ENCODE peak calls at places on chromosomes 6 and 20, in eight cellular contexts. W is epithelial cell of esophagus, J is astrocyte of the spinal cord, H is DND-41, R is breast epithelium, S is PC-9, G is cardiac muscle cell, Y is IMR-90. I is an unnamed sample.

GRCh38 chr6:97215157-97215769 is 67.8 kb downstream of the MMS22L start:
- DNase-seq in R (no peak), Y (peak; percentile 76), J (peak; percentile 80), W (peak; percentile 62), S (no peak), G (peak; percentile 64), H (peak; percentile 16), I (peak; percentile 25)

GRCh38 chr20:330233-331149 is 5.1 kb downstream of the SOX12 start:
- DNase-seq in G (peak; percentile 82), Y (peak; percentile 66), R (no peak), W (peak; percentile 64), J (peak; percentile 61), H (peak; percentile 77), S (peak; percentile 56), I (peak; percentile 21)

GRCh38 chr6:167550936-167551633 is 226.2 kb downstream of the TTLL2 start:
- DNase-seq in Y (no peak), W (no peak), S (no peak), H (no peak), G (no peak), J (peak; percentile 80), R (no peak), I (no peak)

GRCh38 chr6:126312013-126312665 is 27.8 kb upstream of the CENPW start:
- DNase-seq in H (no peak), J (no peak), S (no peak), Y (no peak), W (peak; percentile 53), R (no peak), G (no peak), I (no peak)

GRCh38 chr6:138847884-138848283 is 52.0 kb downstream of the ECT2L start:
- DNase-seq in W (no peak), H (no peak), G (no peak), R (no peak), J (no peak), Y (peak; percentile 12), S (no peak), I (no peak)

GRCh38 chr20:36728986-36729385 is 16.9 kb downstream of the NDRG3 start:
- DNase-seq in G (no peak), Y (peak; percentile 56), S (no peak), J (peak; percentile 13), H (no peak), R (no peak), W (peak; percentile 71), I (no peak)

GRCh38 chr6:117911660-117912059 is 4.6 kb downstream of the SLC35F1 start:
- DNase-seq in H (no peak), W (no peak), J (no peak), G (no peak), R (no peak), S (no peak), Y (no peak), I (no peak)

GRCh38 chr6:170313716-170314295 is 7.2 kb downstream of the FAM120B start:
- DNase-seq in S (no peak), G (no peak), J (no peak), H (no peak), Y (peak; percentile 74), R (no peak), W (no peak), I (no peak)

GRCh38 chr6:21738180-21739094 is 144.9 kb downstream of the SOX4 start:
- DNase-seq in J (peak; percentile 33), S (peak; percentile 65), Y (peak; percentile 44), H (no peak), G (no peak), W (peak; percentile 61), R (peak; percentile 55), I (no peak)

GRCh38 chr6:15485875-15486274 is 177.0 kb downstream of the DTNBP1 start:
- DNase-seq in W (peak; percentile 67), S (peak; percentile 34), Y (no peak), H (no peak), J (no peak), R (no peak), G (no peak), I (no peak)

GRCh38 chr6:168158280-168158979 is 79.4 kb upstream of the FRMD1 start:
- DNase-seq in S (no peak), Y (no peak), J (peak; percentile 7), G (no peak), W (no peak), R (peak; percentile 50), H (no peak), I (no peak)

GRCh38 chr6:113888996-113889635 is 32.0 kb downstream of the MARCKS start:
- DNase-seq in J (no peak), H (no peak), G (no peak), R (no peak), Y (no peak), S (no peak), W (no peak), I (no peak)

GRCh38 chr6:84449220-84449619 is 221.8 kb upstream of the CEP162 start:
- DNase-seq in Y (no peak), S (no peak), G (no peak), H (no peak), R (no peak), J (no peak), W (no peak), I (no peak)

GRCh38 chr6:155943635-155944034 is 488.0 kb upstream of the NOX3 start:
- DNase-seq in J (peak; percentile 8), H (no peak), Y (peak; percentile 72), G (no peak), W (peak; percentile 9), S (no peak), R (no peak), I (no peak)

GRCh38 chr20:51258582-51259175 is 235.8 kb upstream of the KCNG1 start:
- DNase-seq in S (peak; percentile 41), R (peak; percentile 55), W (peak; percentile 96), J (peak; percentile 11), G (no peak), Y (peak; percentile 17), H (no peak), I (no peak)

GRCh38 chr6:170107606-170108222 is 183.2 kb downstream of the DLL1 start:
- DNase-seq in R (no peak), J (no peak), Y (no peak), W (no peak), G (no peak), H (no peak), S (no peak), I (no peak)

GRCh38 chr20:32368930-32369329 is 10.8 kb downstream of the ASXL1 start:
- DNase-seq in G (no peak), S (no peak), R (no peak), W (no peak), H (no peak), J (peak; percentile 32), Y (peak; percentile 73), I (no peak)

GRCh38 chr20:62832951-62833391 is 16.1 kb downstream of the COL9A3 start:
- DNase-seq in R (no peak), W (no peak), H (no peak), Y (no peak), J (no peak), S (no peak), G (no peak), I (no peak)
- H3K4me3 ChIP-seq in R (peak overlapping the region; percentile 43), W (no peak overlapping the region), H (no peak overlapping the region), Y (no peak overlapping the region), J (no peak overlapping the region), S (no peak overlapping the region), G (no peak overlapping the region), I (no peak overlapping the region)

GRCh38 chr6:13813621-13814175 is 659 bp downstream of the MCUR1 start:
- DNase-seq in S (peak; percentile 80), J (peak; percentile 71), G (peak; percentile 94), R (peak; percentile 47), H (peak; percentile 74), W (peak; percentile 62), Y (peak; percentile 50), I (peak; percentile 38)

GRCh38 chr6:13812359-13812642 is 2.1 kb downstream of the MCUR1 start:
- DNase-seq in G (no peak), R (no peak), Y (no peak), H (no peak), W (no peak), J (no peak), S (no peak), I (no peak)

GRCh38 chr6:13810688-13811446 is 3.5 kb downstream of the MCUR1 start:
- DNase-seq in G (peak; percentile 8), R (no peak), H (no peak), S (no peak), Y (no peak), W (no peak), J (no peak), I (no peak)

GRCh38 chr6:13813011-13813410 is 1.3 kb downstream of the MCUR1 start:
- DNase-seq in J (no peak), H (no peak), W (peak; percentile 35), S (no peak), Y (no peak), G (no peak), R (no peak), I (no peak)

DNA sequence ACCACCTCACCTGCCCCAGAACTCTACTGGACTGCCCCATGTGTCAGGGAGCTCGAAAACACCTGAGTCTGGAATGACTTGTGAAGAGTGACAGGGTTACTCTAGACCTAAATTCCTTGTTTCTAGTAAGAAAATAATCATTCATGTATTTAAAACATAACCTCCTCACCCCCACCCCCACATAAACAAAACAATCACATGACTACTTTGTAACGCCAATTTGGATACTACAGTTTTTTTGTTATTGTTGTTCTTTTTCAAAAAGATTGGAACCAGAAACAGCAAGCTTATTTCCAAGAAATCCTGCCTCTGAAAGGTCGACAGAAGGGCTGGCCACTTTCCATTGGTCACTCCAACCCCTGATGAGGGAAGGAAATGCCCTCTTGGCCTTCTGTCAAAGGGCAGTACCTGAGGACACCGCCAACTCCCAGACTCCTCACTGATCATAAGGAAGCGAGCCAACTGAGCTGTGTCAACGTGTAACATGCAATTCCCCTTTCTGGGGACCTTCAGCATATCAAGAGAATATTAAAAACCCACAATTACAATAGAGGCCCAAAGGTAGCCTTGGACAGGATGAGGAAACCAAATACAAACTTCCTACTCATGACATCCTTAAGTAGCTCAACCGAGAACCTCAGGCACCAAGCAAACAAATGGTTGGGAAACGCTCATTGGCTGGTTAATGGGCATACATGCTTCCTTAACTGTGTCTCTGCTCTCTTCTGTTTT is 2.6 kb downstream of the MCUR1 start:
- DNase-seq in G (no peak), R (no peak), W (no peak), Y (no peak), H (no peak), J (no peak), S (no peak), I (no peak)
- H3K4me3 ChIP-seq in G (no peak overlapping the region), R (peak overlapping the region; percentile 38), W (no peak overlapping the region), Y (no peak overlapping the region), H (peak overlapping the region; percentile 71), J (no peak overlapping the region), S (no peak overlapping the region), I (no peak overlapping the region)

GRCh38 chr20:38601216-38602184 is at the start of gene ARHGAP40:
- DNase-seq in G (peak; percentile 25), S (peak; percentile 44), H (no peak), R (peak; percentile 26), Y (no peak), J (no peak), W (peak; percentile 66), I (no peak)
- H3K4me3 ChIP-seq in G (no peak within 1 kb of the TSS), S (peak within 1 kb of the TSS; percentile 44), H (no peak within 1 kb of the TSS), R (peak within 1 kb of the TSS; percentile 63), Y (no peak within 1 kb of the TSS), J (peak within 1 kb of the TSS; percentile 16), W (peak within 1 kb of the TSS; percentile 32), I (peak within 1 kb of the TSS; percentile 9)

DNA sequence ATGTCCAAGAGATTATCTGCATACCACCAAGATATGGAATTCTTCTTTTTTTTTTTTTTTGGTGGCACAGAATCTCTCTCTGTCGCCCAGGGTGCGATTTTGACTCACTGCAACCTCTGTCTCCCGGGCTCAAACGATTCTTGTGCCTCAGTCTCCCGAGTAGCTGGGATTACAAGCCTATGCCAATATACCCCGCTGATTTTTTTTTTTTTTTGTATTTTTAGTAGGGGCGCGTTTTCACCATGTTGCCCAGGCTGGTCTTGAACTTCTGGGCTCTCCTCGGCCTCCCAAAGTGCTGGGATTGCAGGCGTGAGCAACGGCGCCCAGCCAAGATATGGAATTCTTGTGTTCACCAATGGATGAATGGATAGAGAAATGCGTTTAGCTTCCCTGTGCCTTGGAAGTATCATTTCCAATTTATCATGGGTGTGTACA is 31.0 kb downstream of the POM121L2 start:
- DNase-seq in J (no peak), Y (no peak), S (no peak), H (no peak), G (no peak), W (no peak), R (no peak), I (no peak)
- H3K4me3 ChIP-seq in J (peak overlapping the region; percentile 45), Y (no peak overlapping the region), S (peak overlapping the region; percentile 60), H (no peak overlapping the region), G (peak overlapping the region; percentile 31), W (no peak overlapping the region), R (no peak overlapping the region), I (peak overlapping the region; percentile 47)